ENCODE peak calls at places on chromosome 3, in six cellular contexts. A is HuH-7.5, D is cerebellum, R is caudate nucleus, Q is NCI-H774, V is ACHN. M is an unnamed sample.
A peak's percentile ranks its signal among the peaks of the same experiment; 100 is the strongest.

GRCh38 chr3:33006571-33007286 is 55.3 kb downstream of the CCR4 start:
- DNase-seq in A (no peak), D (no peak), R (no peak), Q (no peak), V (no peak), M (no peak)

GRCh38 chr3:10198761-10199688 is 34.3 kb downstream of the IRAK2 start:
- DNase-seq in A (no peak), D (no peak), R (no peak), Q (no peak), V (peak; percentile 52), M (no peak)

GRCh38 chr3:106339551-106339950 is 470.7 kb upstream of the CBLB start:
- DNase-seq in A (no peak), D (no peak), R (no peak), Q (no peak), V (no peak), M (no peak)

GRCh38 chr3:130383424-130383823 is 38.0 kb downstream of the COL6A5 start:
- DNase-seq in A (no peak), D (no peak), R (no peak), Q (no peak), V (no peak), M (no peak)

GRCh38 chr3:98755601-98756000 is 7.5 kb upstream of the ST3GAL6 start:
- DNase-seq in A (no peak), D (no peak), R (no peak), Q (no peak), V (no peak), M (no peak)

GRCh38 chr3:42349765-42350594 is 60.4 kb downstream of the LYZL4 start:
- DNase-seq in A (no peak), D (peak; percentile 63), R (no peak), Q (no peak), V (no peak), M (no peak)

GRCh38 chr3:8954938-8955763 is 8.1 kb downstream of the RAD18 start:
- DNase-seq in A (no peak), D (no peak), R (no peak), Q (no peak), V (no peak), M (no peak)

GRCh38 chr3:160200328-160200727 is 24.9 kb upstream of the C3orf80 start:
- DNase-seq in A (no peak), D (no peak), R (no peak), Q (peak; percentile 80), V (no peak), M (no peak)